ENCODE peak calls at places on chromosome 9, in four cellular contexts. X is spleen, E is GM10248, L is left ventricle myocardium inferior. A is an unnamed sample.

GRCh38 chr9:110971234-110971633 is 67.0 kb downstream of the LPAR1 start:
- DNase-seq in X (no peak), E (no peak), L (no peak), A (no peak)

GRCh38 chr9:115640887-115641286 is 512.7 kb upstream of the PAPPA start:
- DNase-seq in X (no peak), E (no peak), L (no peak), A (no peak)

GRCh38 chr9:128361296-128361980 is 9.7 kb upstream of the URM1 start:
- DNase-seq in X (no peak), E (no peak), L (no peak), A (no peak)

GRCh38 chr9:137296214-137297059 is 5.6 kb downstream of the NRARP start:
- DNase-seq in X (no peak), E (no peak), L (peak), A (no peak)

GRCh38 chr9:78044189-78044588 is 12.6 kb upstream of the GNAQ start:
- DNase-seq in X (no peak), E (no peak), L (no peak), A (no peak)

GRCh38 chr9:84694248-84694647 is 24.7 kb downstream of the NTRK2 start:
- DNase-seq in X (no peak), E (peak), L (no peak), A (no peak)

GRCh38 chr9:108297025-108297424 is 558.8 kb downstream of the ACTL7B start:
- DNase-seq in X (no peak), E (no peak), L (no peak), A (no peak)

GRCh38 chr9:35095175-35095574 is 1.2 kb downstream of the PIGO start:
- DNase-seq in X (no peak), E (no peak), L (no peak), A (no peak)

GRCh38 chr9:130408669-130409068 is 36.1 kb upstream of the ASS1 start:
- DNase-seq in X (no peak), E (no peak), L (no peak), A (no peak)

GRCh38 chr9:81737871-81738507 is 48.6 kb upstream of the TLE1 start:
- DNase-seq in X (no peak), E (no peak), L (no peak), A (no peak)

GRCh38 chr9:129102791-129103594 is 7.6 kb downstream of the CRAT start:
- DNase-seq in X (no peak), E (peak), L (peak), A (peak)

GRCh38 chr9:114452219-114453169 is 52.8 kb downstream of the WHRN start:
- DNase-seq in X (no peak), E (peak), L (no peak), A (no peak)

GRCh38 chr9:135239769-135240141 is 152.3 kb downstream of the OLFM1 start:
- DNase-seq in X (no peak), E (no peak), L (no peak), A (peak)

GRCh38 chr9:84300271-84300670 is 40.3 kb downstream of the SLC28A3 start:
- DNase-seq in X (no peak), E (no peak), L (no peak), A (no peak)

GRCh38 chr9:546797-547223 is 294.7 kb upstream of the DMRT1 start:
- DNase-seq in X (no peak), E (no peak), L (no peak), A (no peak)

GRCh38 chr9:112097712-112098688 is 77.1 kb downstream of the SUSD1 start:
- DNase-seq in X (peak), E (peak), L (peak), A (peak)

GRCh38 chr9:36833954-36834353 is 200.1 kb downstream of the PAX5 start:
- DNase-seq in X (no peak), E (no peak), L (no peak), A (no peak)

GRCh38 chr9:6054280-6055099 is 39.1 kb upstream of the RANBP6 start:
- DNase-seq in X (no peak), E (peak), L (peak), A (no peak)

GRCh38 chr9:86077286-86077685 is 22.1 kb downstream of the GOLM1 start:
- DNase-seq in X (no peak), E (no peak), L (no peak), A (no peak)

GRCh38 chr9:4742246-4742645 is 1.2 kb upstream of the AK3 start:
- DNase-seq in X (no peak), E (no peak), L (no peak), A (no peak)

GRCh38 chr9:124795881-124796415 is 19.0 kb downstream of the OLFML2A start:
- DNase-seq in X (no peak), E (no peak), L (peak), A (no peak)

GRCh38 chr9:16343249-16344237 is 526.9 kb downstream of the BNC2 start:
- DNase-seq in X (no peak), E (no peak), L (no peak), A (no peak)

GRCh38 chr9:112184946-112185345 is 9.8 kb upstream of the SUSD1 start:
- DNase-seq in X (no peak), E (no peak), L (no peak), A (no peak)

GRCh38 chr9:127523312-127523851 is 72.1 kb downstream of the LRSAM1 start:
- DNase-seq in X (no peak), E (no peak), L (no peak), A (no peak)

DNA sequence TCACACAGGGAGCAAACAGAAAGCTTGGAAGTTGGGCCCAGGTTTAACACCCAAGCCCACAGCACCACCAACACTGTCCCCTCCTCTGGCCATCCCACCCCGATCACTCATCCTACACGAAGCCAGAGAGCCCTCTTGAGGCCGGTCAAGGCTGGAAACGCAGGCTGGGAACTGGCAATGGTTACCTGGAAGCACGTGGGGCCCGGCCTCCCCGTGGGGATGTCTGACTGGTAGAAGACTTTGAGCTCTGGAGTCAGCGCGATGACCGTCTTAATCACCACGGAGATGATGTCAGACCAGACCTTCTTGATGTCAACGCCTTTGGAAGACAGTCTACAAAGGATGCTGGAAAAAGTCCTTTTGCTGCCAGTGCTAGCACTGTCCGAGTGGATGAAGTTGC is 104.1 kb downstream of the TTLL11 start:
- DNase-seq in X (no peak), E (no peak), L (no peak), A (no peak)
- TF ChIP-seq CTCF in X (no peak), E (no peak), L (peak), A (peak)

GRCh38 chr9:105656131-105656921 is 5.9 kb upstream of the TAL2 start:
- DNase-seq in X (peak), E (peak), L (peak), A (peak)
- TF ChIP-seq CTCF in X (no peak), E (peak), L (peak), A (peak)

GRCh38 chr9:93619272-93619775 is 42.9 kb downstream of the PHF2 start:
- DNase-seq in X (no peak), E (no peak), L (no peak), A (no peak)

GRCh38 chr9:93622725-93623124 is 46.3 kb downstream of the PHF2 start:
- DNase-seq in X (no peak), E (no peak), L (no peak), A (no peak)

GRCh38 chr9:93621922-93622321 is 45.5 kb downstream of the PHF2 start:
- DNase-seq in X (no peak), E (no peak), L (no peak), A (no peak)

GRCh38 chr9:93620881-93621820 is 44.8 kb downstream of the PHF2 start:
- DNase-seq in X (no peak), E (no peak), L (peak), A (no peak)

DNA sequence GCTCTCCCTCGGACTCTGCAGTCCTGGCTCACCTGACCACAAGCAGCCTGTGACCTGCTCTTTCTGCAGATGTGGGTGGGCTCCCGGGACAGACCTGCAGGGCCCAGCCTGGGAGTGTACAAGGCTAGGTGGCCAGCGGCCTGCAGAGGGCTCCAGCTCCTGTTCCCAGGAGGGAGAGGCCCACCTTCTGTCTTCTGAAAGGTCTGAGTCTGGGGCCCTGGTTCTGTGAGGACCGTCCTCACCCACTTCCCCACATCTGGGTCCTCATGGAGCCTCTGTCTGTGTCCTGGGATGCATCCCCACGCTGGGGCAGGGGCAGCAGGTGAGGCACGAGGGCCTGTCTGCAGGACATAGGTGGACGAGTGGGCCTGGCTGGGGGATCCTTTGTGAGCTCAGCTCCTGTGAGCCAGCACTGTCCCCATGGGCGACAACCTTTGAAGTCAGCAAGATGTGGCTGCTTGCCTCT is 43.7 kb downstream of the PHF2 start:
- DNase-seq in X (no peak), E (no peak), L (no peak), A (no peak)
- TF ChIP-seq CTCF in X (no peak), E (no peak), L (no peak), A (no peak)

DNA sequence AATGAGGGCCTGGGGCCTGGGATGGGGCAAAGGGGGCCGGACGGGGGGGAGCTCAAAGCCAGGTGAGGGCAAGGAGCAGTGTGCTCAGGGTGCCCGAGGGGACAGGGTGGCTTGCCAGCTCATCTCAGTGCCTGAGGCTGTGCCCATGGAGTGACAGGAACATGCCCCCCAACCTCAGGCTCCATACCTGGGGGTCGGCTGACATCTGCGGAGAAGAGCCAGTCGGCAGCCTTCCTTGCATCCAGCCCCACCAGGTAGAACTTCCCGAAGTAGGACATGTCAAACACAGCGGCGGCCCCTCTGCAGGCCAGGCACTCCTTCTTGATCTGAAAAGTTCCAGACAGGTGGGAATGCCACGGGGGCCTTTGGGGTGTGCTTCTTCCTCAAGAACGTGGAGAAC is 42.1 kb downstream of the SARDH start:
- DNase-seq in X (no peak), E (no peak), L (peak), A (no peak)
- TF ChIP-seq CTCF in X (no peak), E (no peak), L (no peak), A (no peak)